ENCODE peak calls at places on chromosomes 16 and 17, in ten cellular contexts. A, Z, N, E, S, U, H, Q, X and Y are unnamed samples.

GRCh38 chr17:41540921-41541625 is 13.0 kb upstream of the KRT19 start:
- DNase-seq in A (no peak), Z (no peak), N (peak), E (no peak), S (no peak), U (no peak), H (no peak), Q (no peak), X (no peak), Y (no peak)

GRCh38 chr17:44219126-44219635 is 294 bp downstream of the UBTF start:
- DNase-seq in A (peak), Z (peak), N (peak), E (no peak), S (peak), U (peak), H (peak), Q (no peak), X (no peak), Y (no peak)

GRCh38 chr16:47143677-47144558 is at the start of gene NETO2:
- DNase-seq in A (peak), Z (peak), N (peak), E (no peak), S (peak), U (peak), H (peak), Q (no peak), X (peak), Y (no peak)

GRCh38 chr17:77471984-77472836 is 331.4 kb downstream of the SEC14L1 start:
- DNase-seq in A (no peak), Z (peak), N (peak), E (no peak), S (no peak), U (peak), H (no peak), Q (peak), X (no peak), Y (peak)

GRCh38 chr16:85313541-85314208 is 201.4 kb upstream of the CIBAR2 start:
- DNase-seq in A (no peak), Z (peak), N (no peak), E (no peak), S (no peak), U (no peak), H (no peak), Q (no peak), X (no peak), Y (no peak)

GRCh38 chr16:4780235-4780634 is 7.9 kb downstream of the SEPTIN12 start:
- DNase-seq in A (no peak), Z (no peak), N (no peak), E (no peak), S (no peak), U (no peak), H (no peak), Q (no peak), X (no peak), Y (no peak)

GRCh38 chr17:13888043-13888442 is 181.3 kb upstream of the COX10 start:
- DNase-seq in A (no peak), Z (no peak), N (no peak), E (no peak), S (no peak), U (peak), H (no peak), Q (no peak), X (no peak), Y (no peak)

GRCh38 chr16:50611332-50611934 is 63.2 kb downstream of the NKD1 start:
- DNase-seq in A (no peak), Z (no peak), N (peak), E (no peak), S (no peak), U (no peak), H (no peak), Q (no peak), X (no peak), Y (no peak)

GRCh38 chr17:58710948-58711552 is 18.6 kb downstream of the RAD51C start:
- DNase-seq in A (peak), Z (no peak), N (peak), E (peak), S (no peak), U (peak), H (peak), Q (peak), X (peak), Y (no peak)

GRCh38 chr16:71311553-71312158 is 22.5 kb upstream of the CMTR2 start:
- DNase-seq in A (no peak), Z (no peak), N (peak), E (no peak), S (no peak), U (peak), H (peak), Q (no peak), X (no peak), Y (no peak)

GRCh38 chr17:61073799-61074513 is 325.7 kb upstream of the TBX2 start:
- DNase-seq in A (no peak), Z (no peak), N (no peak), E (no peak), S (no peak), U (no peak), H (no peak), Q (no peak), X (no peak), Y (no peak)

GRCh38 chr17:35254107-35254802 is 11.4 kb downstream of the SLFN5 start:
- DNase-seq in A (no peak), Z (peak), N (peak), E (peak), S (no peak), U (no peak), H (no peak), Q (peak), X (no peak), Y (peak)

GRCh38 chr16:6018848-6019489 is 921.4 kb upstream of the EEF2KMT start:
- DNase-seq in A (no peak), Z (no peak), N (no peak), E (no peak), S (no peak), U (no peak), H (no peak), Q (no peak), X (no peak), Y (no peak)

GRCh38 chr17:1018547-1018946 is 21.6 kb downstream of the TIMM22 start:
- DNase-seq in A (no peak), Z (no peak), N (no peak), E (no peak), S (no peak), U (no peak), H (no peak), Q (no peak), X (no peak), Y (no peak)

GRCh38 chr17:40338058-40338457 is 26.5 kb downstream of the GJD3 start:
- DNase-seq in A (no peak), Z (no peak), N (no peak), E (no peak), S (no peak), U (no peak), H (peak), Q (no peak), X (no peak), Y (no peak)

GRCh38 chr17:81537856-81538555 is 9.8 kb downstream of the FSCN2 start:
- DNase-seq in A (no peak), Z (no peak), N (no peak), E (no peak), S (no peak), U (no peak), H (no peak), Q (no peak), X (no peak), Y (peak)

GRCh38 chr16:77273-77806 is 685 bp upstream of the MPG start:
- DNase-seq in A (peak), Z (peak), N (peak), E (no peak), S (no peak), U (peak), H (peak), Q (no peak), X (no peak), Y (no peak)

GRCh38 chr16:28219283-28219682 is 7.5 kb upstream of the XPO6 start:
- DNase-seq in A (no peak), Z (no peak), N (no peak), E (no peak), S (no peak), U (no peak), H (no peak), Q (no peak), X (no peak), Y (no peak)

GRCh38 chr16:12675852-12676251 is 127.8 kb downstream of the CPPED1 start:
- DNase-seq in A (no peak), Z (no peak), N (no peak), E (no peak), S (no peak), U (no peak), H (no peak), Q (no peak), X (no peak), Y (peak)

GRCh38 chr16:57372372-57373116 is at the start of gene CX3CL1:
- DNase-seq in A (no peak), Z (peak), N (peak), E (no peak), S (no peak), U (no peak), H (no peak), Q (no peak), X (no peak), Y (no peak)

GRCh38 chr17:1228752-1229353 is 41.4 kb upstream of the BHLHA9 start:
- DNase-seq in A (no peak), Z (no peak), N (no peak), E (no peak), S (no peak), U (no peak), H (no peak), Q (no peak), X (no peak), Y (no peak)

GRCh38 chr17:48818361-48818841 is 1.4 kb upstream of the TTLL6 start:
- DNase-seq in A (no peak), Z (no peak), N (no peak), E (no peak), S (no peak), U (no peak), H (no peak), Q (no peak), X (no peak), Y (no peak)

GRCh38 chr17:44757045-44757917 is 1.5 kb upstream of the ADAM11 start:
- DNase-seq in A (no peak), Z (no peak), N (no peak), E (no peak), S (no peak), U (no peak), H (no peak), Q (no peak), X (no peak), Y (no peak)

GRCh38 chr16:89042711-89043551 is 50.7 kb upstream of the ACSF3 start:
- DNase-seq in A (no peak), Z (no peak), N (no peak), E (no peak), S (no peak), U (no peak), H (no peak), Q (no peak), X (no peak), Y (no peak)

GRCh38 chr17:6239237-6239798 is 169.1 kb downstream of the WSCD1 start:
- DNase-seq in A (no peak), Z (no peak), N (no peak), E (no peak), S (no peak), U (no peak), H (no peak), Q (no peak), X (no peak), Y (no peak)

GRCh38 chr16:88936913-88937666 is 39.9 kb downstream of the CBFA2T3 start:
- DNase-seq in A (no peak), Z (no peak), N (no peak), E (no peak), S (no peak), U (no peak), H (no peak), Q (no peak), X (no peak), Y (no peak)